ENCODE peak calls at places on chromosomes 3 and 15, in six cellular contexts. One of them, this sample, is unnamed.
A peak's percentile ranks its signal among the peaks of the same experiment; 100 is the strongest.

GRCh38 chr15:32042269-32042996 is 12.1 kb downstream of the CHRNA7 start:
- DNase-seq in gastrocnemius medialis: no peak
- DNase-seq in H9: no peak
- DNase-seq in thyroid gland: no peak
- DNase-seq in stomach: no peak
- DNase-seq in left ventricle myocardium inferior: no peak
- DNase-seq in this sample: no peak

GRCh38 chr3:117997201-117998049 is 1037.2 kb downstream of the IGSF11 start:
- DNase-seq in gastrocnemius medialis: peak; percentile 18
- DNase-seq in stomach: peak; percentile 75
- DNase-seq in thyroid gland: peak; percentile 64
- DNase-seq in H9: peak; percentile 91
- DNase-seq in left ventricle myocardium inferior: peak; percentile 57
- DNase-seq in this sample: peak; percentile 45

GRCh38 chr3:18987862-18988447 is 160.4 kb upstream of the KCNH8 start:
- DNase-seq in thyroid gland: no peak
- DNase-seq in stomach: peak; percentile 27
- DNase-seq in H9: no peak
- DNase-seq in left ventricle myocardium inferior: no peak
- DNase-seq in gastrocnemius medialis: no peak
- DNase-seq in this sample: no peak

GRCh38 chr3:77577264-77577663 is 537.4 kb downstream of the ROBO2 start:
- DNase-seq in stomach: no peak
- DNase-seq in thyroid gland: no peak
- DNase-seq in H9: no peak
- DNase-seq in left ventricle myocardium inferior: no peak
- DNase-seq in gastrocnemius medialis: no peak
- DNase-seq in this sample: no peak

GRCh38 chr15:45802140-45802539 is 167.3 kb downstream of the SQOR start:
- DNase-seq in stomach: no peak
- DNase-seq in H9: no peak
- DNase-seq in left ventricle myocardium inferior: no peak
- DNase-seq in thyroid gland: no peak
- DNase-seq in gastrocnemius medialis: no peak
- DNase-seq in this sample: no peak

GRCh38 chr15:74950078-74951000 is 6.2 kb downstream of the RPP25 start:
- DNase-seq in H9: peak; percentile 88
- DNase-seq in left ventricle myocardium inferior: peak; percentile 41
- DNase-seq in gastrocnemius medialis: peak; percentile 36
- DNase-seq in stomach: peak; percentile 85
- DNase-seq in thyroid gland: peak; percentile 80
- DNase-seq in this sample: peak; percentile 52

GRCh38 chr3:37144806-37145205 is 29.6 kb downstream of the LRRFIP2 start:
- DNase-seq in gastrocnemius medialis: no peak
- DNase-seq in H9: no peak
- DNase-seq in stomach: no peak
- DNase-seq in thyroid gland: no peak
- DNase-seq in left ventricle myocardium inferior: no peak
- DNase-seq in this sample: no peak

GRCh38 chr3:42780398-42780797 is 7.3 kb upstream of the CCDC13 start:
- DNase-seq in stomach: no peak
- DNase-seq in gastrocnemius medialis: no peak
- DNase-seq in thyroid gland: no peak
- DNase-seq in H9: no peak
- DNase-seq in left ventricle myocardium inferior: no peak
- DNase-seq in this sample: no peak

GRCh38 chr3:69787436-69788168 is 48.3 kb downstream of the MITF start:
- DNase-seq in gastrocnemius medialis: no peak
- DNase-seq in thyroid gland: no peak
- DNase-seq in H9: no peak
- DNase-seq in stomach: no peak
- DNase-seq in left ventricle myocardium inferior: no peak
- DNase-seq in this sample: no peak

GRCh38 chr3:120506828-120507774 is 56.3 kb upstream of the FSTL1 start:
- DNase-seq in left ventricle myocardium inferior: no peak
- DNase-seq in gastrocnemius medialis: no peak
- DNase-seq in stomach: no peak
- DNase-seq in H9: no peak
- DNase-seq in thyroid gland: peak; percentile 37
- DNase-seq in this sample: no peak

GRCh38 chr3:130276203-130276803 is 69.2 kb upstream of the COL6A5 start:
- DNase-seq in thyroid gland: peak; percentile 5
- DNase-seq in left ventricle myocardium inferior: no peak
- DNase-seq in gastrocnemius medialis: no peak
- DNase-seq in stomach: no peak
- DNase-seq in H9: no peak
- DNase-seq in this sample: no peak

GRCh38 chr3:89107461-89108035 is at the start of gene EPHA3:
- DNase-seq in left ventricle myocardium inferior: peak; percentile 77
- DNase-seq in thyroid gland: peak; percentile 89
- DNase-seq in H9: peak; percentile 86
- DNase-seq in gastrocnemius medialis: peak; percentile 15
- DNase-seq in stomach: peak; percentile 54
- DNase-seq in this sample: no peak

GRCh38 chr3:134463676-134464611 is 21.8 kb downstream of the ANAPC13 start:
- DNase-seq in stomach: no peak
- DNase-seq in gastrocnemius medialis: peak; percentile 20
- DNase-seq in left ventricle myocardium inferior: peak; percentile 79
- DNase-seq in H9: peak; percentile 90
- DNase-seq in thyroid gland: peak; percentile 33
- DNase-seq in this sample: no peak

GRCh38 chr3:158093526-158093925 is 12.7 kb downstream of the SHOX2 start:
- DNase-seq in H9: no peak
- DNase-seq in thyroid gland: no peak
- DNase-seq in stomach: no peak
- DNase-seq in left ventricle myocardium inferior: no peak
- DNase-seq in gastrocnemius medialis: no peak
- DNase-seq in this sample: no peak

GRCh38 chr15:74433592-74434259 is at the start of gene SEMA7A:
- DNase-seq in gastrocnemius medialis: peak; percentile 62
- DNase-seq in stomach: peak; percentile 83
- DNase-seq in H9: peak; percentile 94
- DNase-seq in left ventricle myocardium inferior: peak; percentile 84
- DNase-seq in thyroid gland: peak; percentile 77
- DNase-seq in this sample: peak; percentile 73

GRCh38 chr15:59825926-59826325 is 136.8 kb upstream of the BNIP2 start:
- DNase-seq in left ventricle myocardium inferior: no peak
- DNase-seq in stomach: no peak
- DNase-seq in gastrocnemius medialis: no peak
- DNase-seq in thyroid gland: no peak
- DNase-seq in H9: no peak
- DNase-seq in this sample: no peak

GRCh38 chr15:63600646-63601025 is 3.4 kb downstream of the FBXL22 start:
- DNase-seq in H9: peak; percentile 61
- DNase-seq in left ventricle myocardium inferior: peak; percentile 88
- DNase-seq in thyroid gland: peak; percentile 94
- DNase-seq in stomach: peak; percentile 94
- DNase-seq in gastrocnemius medialis: peak; percentile 74
- DNase-seq in this sample: peak; percentile 82

GRCh38 chr3:171606151-171606751 is 146.0 kb upstream of the TNIK start:
- DNase-seq in stomach: no peak
- DNase-seq in gastrocnemius medialis: no peak
- DNase-seq in H9: no peak
- DNase-seq in thyroid gland: no peak
- DNase-seq in left ventricle myocardium inferior: no peak
- DNase-seq in this sample: no peak

GRCh38 chr3:99637041-99637380 is 1.4 kb upstream of the COL8A1 start:
- DNase-seq in stomach: no peak
- DNase-seq in thyroid gland: peak; percentile 14
- DNase-seq in gastrocnemius medialis: no peak
- DNase-seq in left ventricle myocardium inferior: no peak
- DNase-seq in H9: no peak
- DNase-seq in this sample: no peak

GRCh38 chr3:129651316-129652202 is 45.1 kb upstream of the PLXND1 start:
- DNase-seq in thyroid gland: no peak
- DNase-seq in stomach: no peak
- DNase-seq in left ventricle myocardium inferior: no peak
- DNase-seq in gastrocnemius medialis: no peak
- DNase-seq in H9: peak; percentile 71
- DNase-seq in this sample: no peak

GRCh38 chr15:65085990-65086679 is 9.6 kb downstream of the KBTBD13 start:
- DNase-seq in gastrocnemius medialis: no peak
- DNase-seq in thyroid gland: peak; percentile 64
- DNase-seq in stomach: peak; percentile 38
- DNase-seq in H9: peak; percentile 82
- DNase-seq in left ventricle myocardium inferior: no peak
- DNase-seq in this sample: no peak

GRCh38 chr15:67253517-67254237 is 784 bp downstream of the AAGAB start:
- DNase-seq in left ventricle myocardium inferior: no peak
- DNase-seq in stomach: no peak
- DNase-seq in H9: no peak
- DNase-seq in gastrocnemius medialis: no peak
- DNase-seq in thyroid gland: no peak
- DNase-seq in this sample: no peak

GRCh38 chr15:25674948-25675347 is 188.2 kb downstream of the ATP10A start:
- DNase-seq in gastrocnemius medialis: peak; percentile 80
- DNase-seq in H9: no peak
- DNase-seq in thyroid gland: peak; percentile 9
- DNase-seq in left ventricle myocardium inferior: peak; percentile 66
- DNase-seq in stomach: no peak
- DNase-seq in this sample: no peak

GRCh38 chr3:48435223-48435595 is 4.7 kb downstream of the CCDC51 start:
- DNase-seq in left ventricle myocardium inferior: no peak
- DNase-seq in gastrocnemius medialis: no peak
- DNase-seq in H9: no peak
- DNase-seq in stomach: no peak
- DNase-seq in thyroid gland: no peak
- DNase-seq in this sample: peak; percentile 35
- TF ChIP-seq CTCF in left ventricle myocardium inferior: no peak
- TF ChIP-seq CTCF in gastrocnemius medialis: no peak
- TF ChIP-seq CTCF in H9: no peak
- TF ChIP-seq CTCF in stomach: no peak
- TF ChIP-seq CTCF in thyroid gland: no peak
- TF ChIP-seq CTCF in this sample: no peak

DNA sequence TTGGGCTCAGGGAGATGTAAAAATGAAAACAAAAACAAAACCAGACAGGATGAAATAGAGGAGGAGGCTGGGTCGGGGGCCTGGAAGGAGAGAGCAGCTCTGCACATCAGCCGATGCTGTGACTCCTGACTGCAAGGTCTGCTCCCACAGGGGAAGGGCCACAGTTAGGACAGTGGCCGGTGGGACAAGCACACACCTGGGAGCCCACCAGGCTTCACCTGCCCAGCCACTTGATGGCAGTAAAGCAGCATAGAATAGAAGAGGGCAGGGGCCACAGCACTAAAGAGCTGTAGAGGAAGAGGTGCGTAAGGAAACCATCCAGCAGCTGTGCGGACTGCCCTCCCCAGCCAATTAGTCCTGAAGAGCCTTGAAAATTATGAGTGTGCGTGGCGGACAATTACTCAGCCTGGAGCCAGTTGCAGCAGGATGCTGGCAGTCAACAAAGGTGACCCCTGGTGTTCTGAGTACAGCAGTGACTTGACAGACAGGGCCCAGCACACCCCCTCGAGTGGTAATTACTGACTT is 29.8 kb downstream of the ALS2CL start:
- DNase-seq in left ventricle myocardium inferior: no peak
- DNase-seq in gastrocnemius medialis: no peak
- DNase-seq in thyroid gland: no peak
- DNase-seq in stomach: peak; percentile 23
- DNase-seq in H9: peak; percentile 53
- DNase-seq in this sample: no peak
- TF ChIP-seq CTCF in left ventricle myocardium inferior: peak; percentile 57
- TF ChIP-seq CTCF in gastrocnemius medialis: peak; percentile 40
- TF ChIP-seq CTCF in thyroid gland: no peak
- TF ChIP-seq CTCF in stomach: no peak
- TF ChIP-seq CTCF in H9: peak; percentile 68
- TF ChIP-seq CTCF in this sample: no peak

DNA sequence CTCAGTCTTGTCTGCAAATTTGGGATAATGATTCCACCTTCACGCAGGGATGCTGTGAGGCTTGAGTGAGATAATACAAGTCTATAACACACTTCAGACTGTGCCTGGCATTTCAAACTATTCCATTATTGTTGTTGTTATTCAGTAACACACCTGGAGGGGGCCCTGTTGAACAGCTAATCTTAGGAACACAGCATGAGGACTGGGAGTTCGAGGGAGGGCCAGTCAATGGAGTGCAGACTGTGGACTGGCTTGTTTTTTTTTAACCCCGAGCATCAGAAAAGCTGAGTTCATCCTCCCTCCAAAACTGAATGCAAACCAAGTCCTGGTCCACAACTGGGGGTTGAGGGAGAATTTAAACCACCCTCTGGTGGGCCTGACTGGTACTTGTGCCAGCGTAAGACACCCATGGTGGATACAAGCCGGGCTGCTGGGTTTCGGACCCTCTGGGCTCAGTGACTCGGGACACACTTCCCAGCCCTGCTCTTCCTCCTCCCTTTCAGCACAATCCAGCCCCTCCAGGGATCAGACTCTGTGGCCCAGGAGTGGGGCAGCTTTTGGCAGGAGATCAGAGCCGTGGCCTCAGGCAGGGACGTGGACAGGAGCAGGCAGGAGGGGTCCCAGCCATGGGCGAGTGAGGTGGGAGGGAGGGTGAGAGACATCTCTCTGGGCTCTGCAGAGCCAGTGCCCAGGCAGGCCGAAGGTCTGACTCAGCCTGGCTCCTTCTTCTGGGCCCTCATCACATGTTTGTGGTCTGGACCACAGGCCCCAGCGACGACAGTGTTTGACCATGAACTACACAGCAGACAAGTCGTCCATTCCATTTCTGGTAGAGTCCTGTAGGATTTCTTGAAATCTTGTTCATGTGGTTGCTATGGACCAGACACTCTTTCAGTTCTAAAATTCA is 36.3 kb upstream of the MEX3B start:
- DNase-seq in left ventricle myocardium inferior: no peak
- DNase-seq in stomach: no peak
- DNase-seq in thyroid gland: no peak
- DNase-seq in gastrocnemius medialis: no peak
- DNase-seq in H9: peak; percentile 71
- DNase-seq in this sample: no peak
- TF ChIP-seq CTCF in left ventricle myocardium inferior: no peak
- TF ChIP-seq CTCF in stomach: no peak
- TF ChIP-seq CTCF in thyroid gland: no peak
- TF ChIP-seq CTCF in gastrocnemius medialis: no peak
- TF ChIP-seq CTCF in H9: peak; percentile 76
- TF ChIP-seq CTCF in this sample: no peak

DNA sequence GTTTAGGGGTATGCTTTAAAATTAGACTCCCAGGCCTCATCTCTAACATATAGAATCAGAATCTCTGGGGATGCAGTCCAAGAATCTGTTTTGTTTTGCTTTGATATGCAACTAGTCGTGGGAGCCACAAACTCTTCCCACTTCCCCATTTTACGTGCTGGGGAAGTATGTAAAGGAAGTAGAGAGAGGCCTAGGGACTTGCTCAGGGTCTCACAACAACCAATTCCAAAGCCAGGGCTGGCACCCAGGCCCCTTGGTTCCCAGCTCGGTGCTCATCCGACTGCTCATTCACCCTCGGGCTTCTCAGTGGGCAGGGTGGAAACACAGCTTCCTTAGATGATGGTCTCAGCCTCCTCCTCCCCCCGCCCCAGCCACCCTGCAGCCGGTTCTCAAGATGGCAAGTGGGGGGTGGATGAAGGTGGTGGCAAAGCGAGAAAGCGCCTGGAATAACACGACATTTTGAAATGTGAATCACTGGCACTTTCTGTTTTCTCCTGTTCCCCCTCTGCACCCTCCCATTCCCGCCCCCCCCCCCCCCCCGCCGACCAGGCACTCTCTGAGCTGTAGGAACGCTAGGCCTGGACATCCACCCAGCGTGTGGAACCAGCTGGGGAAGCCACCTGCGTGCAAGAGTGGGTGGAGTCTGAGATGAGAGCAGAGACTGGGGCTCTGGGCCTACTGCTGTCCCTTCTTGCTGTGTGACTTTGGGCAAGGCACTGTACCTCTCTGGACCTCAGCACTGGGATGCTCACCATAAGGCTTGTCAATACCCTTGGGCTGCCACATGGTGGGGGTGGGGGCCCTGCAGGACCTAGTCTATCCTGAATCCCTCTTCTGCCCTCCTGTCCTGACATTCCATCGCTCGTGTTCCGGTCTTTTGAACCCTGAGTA is 214.5 kb downstream of the RPLP1 start:
- DNase-seq in H9: no peak
- DNase-seq in gastrocnemius medialis: no peak
- DNase-seq in left ventricle myocardium inferior: no peak
- DNase-seq in thyroid gland: no peak
- DNase-seq in stomach: no peak
- DNase-seq in this sample: peak; percentile 78
- TF ChIP-seq CTCF in H9: no peak
- TF ChIP-seq CTCF in gastrocnemius medialis: no peak
- TF ChIP-seq CTCF in left ventricle myocardium inferior: no peak
- TF ChIP-seq CTCF in thyroid gland: no peak
- TF ChIP-seq CTCF in stomach: no peak
- TF ChIP-seq CTCF in this sample: no peak